ENCODE peak calls at places on chromosomes 2 and 18, in seven cellular contexts. J is CD8-positive, alpha-beta T cell; N is left ventricle myocardium inferior; Q is upper lobe of right lung; C is colonic mucosa; H is fibroblast of pulmonary artery; R is SJSA1. X is an unnamed sample.

GRCh38 chr2:114008720-114009119 is 118.8 kb downstream of the ACTR3 start:
- DNase-seq in J (no peak), N (no peak), Q (no peak), C (no peak), H (no peak), R (no peak), X (no peak)

GRCh38 chr2:235669983-235670962 is 176.4 kb downstream of the AGAP1 start:
- DNase-seq in J (no peak), N (peak), Q (peak), C (peak), H (peak), R (peak), X (no peak)

GRCh38 chr2:101351207-101351606 is 36.1 kb downstream of the CREG2 start:
- DNase-seq in J (no peak), N (no peak), Q (no peak), C (no peak), H (no peak), R (no peak), X (no peak)

GRCh38 chr2:197125000-197125399 is 185.6 kb downstream of the ANKRD44 start:
- DNase-seq in J (no peak), N (no peak), Q (no peak), C (no peak), H (peak), R (peak), X (no peak)

GRCh38 chr2:64537991-64538390 is 13.9 kb downstream of the AFTPH start:
- DNase-seq in J (no peak), N (no peak), Q (no peak), C (no peak), H (peak), R (no peak), X (no peak)

GRCh38 chr2:110983130-110983529 is 137.6 kb upstream of the BCL2L11 start:
- DNase-seq in J (no peak), N (no peak), Q (no peak), C (no peak), H (peak), R (no peak), X (no peak)

GRCh38 chr2:121239471-121239870 is 45.5 kb downstream of the TFCP2L1 start:
- DNase-seq in J (no peak), N (no peak), Q (peak), C (no peak), H (no peak), R (no peak), X (peak)

GRCh38 chr2:219765236-219765635 is 137.8 kb downstream of the SLC4A3 start:
- DNase-seq in J (no peak), N (no peak), Q (no peak), C (no peak), H (peak), R (no peak), X (no peak)

GRCh38 chr2:120382541-120383144 is 36.7 kb downstream of the INHBB start:
- DNase-seq in J (no peak), N (peak), Q (no peak), C (no peak), H (no peak), R (no peak), X (no peak)

GRCh38 chr18:4068552-4069158 is 386.5 kb downstream of the DLGAP1 start:
- DNase-seq in J (peak), N (no peak), Q (no peak), C (peak), H (peak), R (no peak), X (no peak)

GRCh38 chr2:125516496-125517109 is 1139.4 kb upstream of the GYPC start:
- DNase-seq in J (no peak), N (no peak), Q (no peak), C (peak), H (peak), R (no peak), X (no peak)

GRCh38 chr2:71224935-71225334 is 2.0 kb downstream of the PAIP2B start:
- DNase-seq in J (no peak), N (no peak), Q (no peak), C (no peak), H (no peak), R (no peak), X (no peak)

GRCh38 chr2:139495851-139496250 is 715.7 kb upstream of the NXPH2 start:
- DNase-seq in J (no peak), N (no peak), Q (no peak), C (no peak), H (no peak), R (no peak), X (no peak)

GRCh38 chr2:153940511-153940910 is 68.8 kb downstream of the GALNT13 start:
- DNase-seq in J (no peak), N (no peak), Q (no peak), C (no peak), H (no peak), R (no peak), X (no peak)

GRCh38 chr2:74384051-74384450 is 3.9 kb upstream of the DCTN1 start:
- DNase-seq in J (no peak), N (no peak), Q (no peak), C (no peak), H (peak), R (no peak), X (no peak)

GRCh38 chr18:12315911-12316310 is 7.9 kb downstream of the TUBB6 start:
- DNase-seq in J (no peak), N (peak), Q (peak), C (no peak), H (no peak), R (no peak), X (peak)

GRCh38 chr2:27638709-27639108 is 9.9 kb downstream of the GPN1 start:
- DNase-seq in J (no peak), N (no peak), Q (no peak), C (no peak), H (no peak), R (no peak), X (no peak)

GRCh38 chr18:50817898-50818250 is 1.9 kb downstream of the MRO start:
- DNase-seq in J (no peak), N (no peak), Q (no peak), C (no peak), H (peak), R (no peak), X (no peak)

GRCh38 chr2:9096761-9097160 is 93.3 kb upstream of the MBOAT2 start:
- DNase-seq in J (no peak), N (no peak), Q (no peak), C (no peak), H (no peak), R (peak), X (no peak)

GRCh38 chr2:240581811-240582210 is 4.7 kb upstream of the CAPN10 start:
- DNase-seq in J (no peak), N (no peak), Q (no peak), C (no peak), H (no peak), R (no peak), X (no peak)

GRCh38 chr2:240579071-240579762 is 7.3 kb upstream of the CAPN10 start:
- DNase-seq in J (no peak), N (no peak), Q (no peak), C (no peak), H (no peak), R (no peak), X (no peak)

GRCh38 chr2:240578488-240578887 is 8.0 kb upstream of the CAPN10 start:
- DNase-seq in J (no peak), N (no peak), Q (no peak), C (no peak), H (no peak), R (no peak), X (no peak)

GRCh38 chr2:240578110-240578450 is 8.5 kb upstream of the CAPN10 start:
- DNase-seq in J (no peak), N (peak), Q (no peak), C (no peak), H (no peak), R (no peak), X (no peak)

GRCh38 chr2:240579771-240580614 is 6.5 kb upstream of the CAPN10 start:
- DNase-seq in J (peak), N (no peak), Q (peak), C (peak), H (peak), R (no peak), X (no peak)
- H3K4me3 ChIP-seq in J (no peak), N (no peak), Q (no peak), C (no peak), H (no peak), R (no peak), X (no peak)

GRCh38 chr2:33214436-33214835 is 262.0 kb upstream of the RASGRP3 start:
- DNase-seq in J (no peak), N (no peak), Q (no peak), C (no peak), H (peak), R (peak), X (no peak)
- H3K4me3 ChIP-seq in J (no peak), N (no peak), Q (no peak), C (no peak), H (no peak), R (no peak), X (no peak)

DNA sequence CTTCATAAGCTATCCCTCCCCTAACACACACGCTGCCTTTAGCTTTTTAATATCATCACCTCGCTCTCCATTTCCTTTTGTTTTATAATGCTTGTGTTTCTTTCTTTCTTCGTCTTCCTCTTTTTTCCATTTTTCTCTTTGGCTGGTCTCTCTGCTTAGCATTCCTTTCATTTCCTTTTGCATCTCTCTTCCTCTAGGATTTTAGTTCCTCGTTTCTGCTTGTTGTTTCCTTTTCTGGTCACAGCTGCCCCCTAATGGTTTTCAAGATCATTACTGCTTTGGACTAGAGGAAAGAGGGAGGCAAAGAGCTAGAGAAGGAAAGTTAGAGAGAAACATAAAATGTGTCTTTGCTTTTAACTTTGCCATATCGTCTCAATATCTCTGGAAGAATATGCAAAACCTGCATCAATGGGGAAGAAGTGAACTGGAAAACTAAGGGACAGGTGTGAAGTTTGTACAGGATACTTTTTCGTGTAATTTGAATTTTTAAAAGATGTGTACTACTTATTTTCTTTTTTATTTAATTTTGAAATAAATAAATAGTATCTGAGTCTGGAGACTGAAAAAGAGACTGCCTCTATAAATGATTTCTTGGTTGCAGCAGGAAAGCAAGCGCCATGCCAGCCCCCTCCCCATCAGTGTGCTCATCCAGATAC is 6.3 kb upstream of the NRP2 start:
- DNase-seq in J (no peak), N (no peak), Q (no peak), C (peak), H (peak), R (no peak), X (no peak)
- H3K4me3 ChIP-seq in J (no peak), N (no peak), Q (no peak), C (no peak), H (no peak), R (no peak), X (no peak)

GRCh38 chr2:174125151-174125550 is 123.2 kb downstream of the OLA1 start:
- DNase-seq in J (no peak), N (no peak), Q (no peak), C (no peak), H (no peak), R (no peak), X (no peak)
- H3K4me3 ChIP-seq in J (no peak), N (no peak), Q (no peak), C (no peak), H (no peak), R (no peak), X (no peak)

GRCh38 chr2:185388226-185388625 is 350.4 kb upstream of the FSIP2 start:
- DNase-seq in J (no peak), N (no peak), Q (no peak), C (no peak), H (no peak), R (no peak), X (no peak)
- H3K4me3 ChIP-seq in J (no peak), N (no peak), Q (no peak), C (no peak), H (no peak), R (no peak), X (no peak)

GRCh38 chr2:85411405-85411748 is 1.2 kb upstream of the CAPG start:
- DNase-seq in J (no peak), N (no peak), Q (no peak), C (no peak), H (no peak), R (no peak), X (peak)
- H3K4me3 ChIP-seq in J (no peak), N (no peak), Q (no peak), C (no peak), H (no peak), R (no peak), X (no peak)

GRCh38 chr2:169331461-169331860 is 30.9 kb downstream of the LRP2 start:
- DNase-seq in J (no peak), N (no peak), Q (no peak), C (no peak), H (no peak), R (no peak), X (no peak)
- H3K4me3 ChIP-seq in J (no peak), N (no peak), Q (no peak), C (no peak), H (no peak), R (no peak), X (no peak)